ENCODE peak calls at places on chromosomes 5 and 9, in eight cellular contexts. M is upper lobe of right lung; T is foreskin keratinocyte; A is CD4-positive, alpha-beta T cell; S is neural progenitor cell; Y is psoas muscle; P is GM13977; I is osteocyte. B is an unnamed sample.

GRCh38 chr9:113503613-113504230 is 40.2 kb downstream of the RGS3 start:
- DNase-seq in P (no peak), I (no peak), S (no peak), T (no peak), M (no peak), A (no peak), Y (no peak), B (no peak)

GRCh38 chr5:119336846-119337564 is 18.8 kb upstream of the TNFAIP8 start:
- DNase-seq in I (no peak), S (no peak), P (no peak), M (no peak), A (no peak), T (no peak), Y (no peak), B (no peak)

GRCh38 chr9:134712922-134713321 is 71.3 kb downstream of the COL5A1 start:
- DNase-seq in S (no peak), M (no peak), P (no peak), T (no peak), Y (peak; percentile 58), A (no peak), I (no peak), B (no peak)

GRCh38 chr5:65037845-65038815 is 269.4 kb downstream of the CWC27 start:
- DNase-seq in M (no peak), A (no peak), T (no peak), Y (no peak), S (peak; percentile 63), I (no peak), P (no peak), B (no peak)

GRCh38 chr5:87435144-87435694 is 22.5 kb upstream of the CCNH start:
- DNase-seq in Y (no peak), M (no peak), S (no peak), T (no peak), A (no peak), I (no peak), P (no peak), B (no peak)

GRCh38 chr5:135185461-135186075 is 151.5 kb upstream of the PITX1 start:
- DNase-seq in S (no peak), M (no peak), A (no peak), I (no peak), Y (no peak), P (no peak), T (no peak), B (no peak)

GRCh38 chr5:123776761-123777160 is 264.8 kb downstream of the CSNK1G3 start:
- DNase-seq in Y (no peak), M (no peak), I (no peak), S (no peak), P (no peak), T (peak; percentile 72), A (no peak), B (no peak)

GRCh38 chr5:160333726-160334125 is 21.4 kb upstream of the CCNJL start:
- DNase-seq in Y (no peak), I (no peak), M (peak; percentile 18), A (no peak), S (no peak), T (peak; percentile 44), P (no peak), B (no peak)

GRCh38 chr5:166710275-166710674 is 1581.2 kb upstream of the WWC1 start:
- DNase-seq in M (no peak), S (no peak), P (no peak), I (no peak), Y (no peak), T (no peak), A (no peak), B (no peak)

GRCh38 chr9:79155308-79155707 is 416.5 kb upstream of the TLE4 start:
- DNase-seq in S (no peak), M (no peak), I (no peak), P (no peak), T (peak; percentile 87), Y (no peak), A (no peak), B (no peak)
- TF ChIP-seq CTCF in S (no peak), M (no peak), I (no peak), P (no peak), T (peak; percentile 57), Y (no peak), A (no peak), B (no peak)

GRCh38 chr9:20085842-20086241 is 297.0 kb upstream of the SLC24A2 start:
- DNase-seq in S (no peak), A (no peak), M (no peak), P (no peak), I (no peak), Y (no peak), T (no peak), B (no peak)

GRCh38 chr9:20092560-20092959 is 303.7 kb upstream of the SLC24A2 start:
- DNase-seq in S (no peak), T (no peak), A (no peak), M (no peak), I (no peak), P (no peak), Y (no peak), B (no peak)

GRCh38 chr9:20083417-20083816 is 294.6 kb upstream of the SLC24A2 start:
- DNase-seq in P (no peak), A (no peak), M (no peak), Y (no peak), S (no peak), T (no peak), I (no peak), B (no peak)

GRCh38 chr9:20084125-20084524 is 295.3 kb upstream of the SLC24A2 start:
- DNase-seq in T (no peak), A (no peak), I (no peak), M (no peak), S (no peak), P (no peak), Y (no peak), B (no peak)

DNA sequence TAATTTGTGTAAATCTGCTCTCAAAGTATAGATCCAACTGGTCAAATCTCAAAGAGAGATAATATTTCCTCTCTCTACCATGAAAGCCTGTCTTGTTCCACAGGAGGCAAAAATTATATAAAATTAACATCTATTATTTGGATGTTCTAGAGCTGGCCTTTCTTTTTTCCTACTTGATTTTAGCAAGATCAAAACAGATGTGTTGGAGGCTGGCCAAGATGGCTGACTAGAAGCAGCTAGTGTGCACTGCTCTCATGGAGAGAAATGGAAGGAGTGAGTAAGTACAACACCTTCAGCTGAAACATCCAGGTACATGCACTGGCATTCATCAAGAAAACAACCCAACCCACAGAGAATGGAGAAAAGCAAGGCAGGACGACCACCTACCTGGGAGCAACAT is 298.6 kb upstream of the SLC24A2 start:
- DNase-seq in A (no peak), P (no peak), Y (no peak), I (no peak), S (no peak), M (no peak), T (no peak), B (no peak)
- TF ChIP-seq CTCF in A (no peak), P (no peak), Y (no peak), I (no peak), S (no peak), M (no peak), T (no peak), B (no peak)

DNA sequence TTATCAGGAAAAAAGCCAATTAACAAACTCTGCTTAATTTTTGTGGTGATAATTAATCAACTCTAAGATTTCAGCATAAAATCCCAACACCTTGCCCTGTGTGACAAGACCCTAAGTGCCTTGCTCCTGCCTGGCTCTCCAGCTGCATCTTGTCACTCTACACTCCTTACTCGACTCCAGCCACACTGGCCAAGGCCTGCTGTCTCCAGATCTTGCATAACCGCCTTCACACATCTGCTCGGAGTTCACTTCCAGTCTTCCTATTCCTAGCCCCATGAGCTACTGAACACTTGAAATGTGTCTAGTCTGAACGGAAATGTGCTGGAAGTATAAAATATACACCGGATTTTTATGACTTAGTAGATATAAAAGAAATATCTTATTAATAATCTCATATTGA is 259.6 kb downstream of the EPB41L4A start:
- DNase-seq in I (no peak), S (no peak), Y (no peak), T (no peak), P (no peak), A (no peak), M (no peak), B (no peak)
- TF ChIP-seq CTCF in I (no peak), S (no peak), Y (no peak), T (no peak), P (no peak), A (no peak), M (no peak), B (no peak)

DNA sequence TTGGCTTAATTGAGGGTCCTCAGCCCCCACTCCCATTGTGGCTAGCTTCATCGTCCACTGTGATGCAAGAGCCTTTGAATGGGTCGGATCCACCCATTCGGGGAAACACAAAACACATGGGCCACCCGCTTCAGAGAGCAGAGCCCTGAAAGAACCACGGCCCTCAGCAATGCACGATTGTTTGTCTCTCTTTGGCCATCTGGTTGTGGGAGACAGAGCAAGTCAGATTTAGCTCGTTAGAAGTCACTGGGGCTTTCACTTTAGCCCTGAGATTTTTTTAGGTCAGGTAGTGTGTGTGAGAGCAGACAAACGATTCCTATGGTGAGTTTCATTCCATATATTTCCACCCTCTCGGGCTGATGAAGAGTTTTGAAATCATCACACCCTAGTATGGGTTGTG is 12.9 kb upstream of the COL15A1 start:
- DNase-seq in T (no peak), I (no peak), M (no peak), P (no peak), S (peak; percentile 22), Y (no peak), A (no peak), B (no peak)
- TF ChIP-seq CTCF in T (no peak), I (no peak), M (no peak), P (no peak), S (no peak), Y (no peak), A (no peak), B (no peak)

DNA sequence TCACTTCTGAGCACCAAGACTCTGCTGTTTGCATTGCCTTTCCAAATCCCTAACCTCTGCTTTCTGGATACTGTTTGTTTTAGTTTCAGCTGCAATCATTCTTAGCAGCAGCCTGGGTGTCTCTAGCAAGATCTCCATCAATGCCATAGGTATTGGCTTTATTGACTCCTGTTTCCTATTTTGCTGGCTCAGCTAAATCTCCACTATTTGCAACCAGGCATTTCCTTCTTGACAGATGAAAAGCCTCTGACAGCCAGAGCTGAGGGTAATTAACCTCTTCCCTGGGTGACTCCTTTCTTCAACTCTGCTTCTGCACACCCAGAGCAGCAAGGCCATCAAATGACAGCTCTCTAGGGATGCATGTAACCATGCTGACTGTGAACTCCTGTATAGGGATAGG is 293.5 kb downstream of the TRIM32 start:
- DNase-seq in S (no peak), I (no peak), T (no peak), Y (no peak), A (no peak), P (no peak), M (no peak), B (no peak)
- TF ChIP-seq CTCF in S (no peak), I (no peak), T (no peak), Y (no peak), A (no peak), P (no peak), M (no peak), B (no peak)